ENCODE peak calls at places on chromosomes 12 and 14, in six cellular contexts. O is HEK293T; F is activated T-cell treated with anti-CD3 and anti-CD28 coated beads for 48 hours; D is hypothalamus; G is astrocyte; L is CD8-positive, alpha-beta T cell. T is an unnamed sample.
A peak's percentile ranks its signal among the peaks of the same experiment; 100 is the strongest.

GRCh38 chr12:122350444-122350843 is 72.0 kb downstream of the CLIP1 start:
- DNase-seq in O (no peak), F (no peak), D (peak; percentile 33), G (peak; percentile 72), L (no peak), T (no peak)

GRCh38 chr12:94100254-94100653 is 48.1 kb upstream of the PLXNC1 start:
- DNase-seq in O (no peak), F (no peak), D (no peak), G (peak; percentile 91), L (no peak), T (no peak)

GRCh38 chr12:42498549-42499247 is 90.8 kb downstream of the PRICKLE1 start:
- DNase-seq in O (no peak), F (no peak), D (no peak), G (peak; percentile 47), L (no peak), T (no peak)

GRCh38 chr14:53855574-53855973 is 101.1 kb downstream of the BMP4 start:
- DNase-seq in O (no peak), F (no peak), D (no peak), G (no peak), L (no peak), T (no peak)

GRCh38 chr12:2212971-2213869 is 160.4 kb downstream of the CACNA1C start:
- DNase-seq in O (peak; percentile 15), F (no peak), D (peak; percentile 18), G (peak; percentile 52), L (no peak), T (no peak)

GRCh38 chr14:45201908-45202307 is 51.1 kb downstream of the MIS18BP1 start:
- DNase-seq in O (peak; percentile 8), F (no peak), D (no peak), G (peak; percentile 27), L (no peak), T (no peak)

GRCh38 chr14:24851406-24851805 is 198.5 kb downstream of the STXBP6 start:
- DNase-seq in O (no peak), F (no peak), D (no peak), G (no peak), L (no peak), T (no peak)

GRCh38 chr12:107884769-107885694 is 110.5 kb downstream of the ASCL4 start:
- DNase-seq in O (peak; percentile 68), F (peak; percentile 30), D (peak; percentile 32), G (peak; percentile 20), L (no peak), T (peak; percentile 82)

GRCh38 chr12:11601647-11602046 is 47.8 kb upstream of the ETV6 start:
- DNase-seq in O (no peak), F (no peak), D (no peak), G (no peak), L (no peak), T (no peak)

GRCh38 chr12:113359939-113360748 is 1.8 kb downstream of the PLBD2 start:
- DNase-seq in O (no peak), F (no peak), D (no peak), G (no peak), L (no peak), T (no peak)

GRCh38 chr12:129016159-129016558 is 162.9 kb downstream of the GLT1D1 start:
- DNase-seq in O (no peak), F (no peak), D (no peak), G (no peak), L (no peak), T (no peak)

GRCh38 chr12:116532428-116532827 is 26.8 kb upstream of the MAP1LC3B2 start:
- DNase-seq in O (no peak), F (no peak), D (no peak), G (no peak), L (no peak), T (no peak)

GRCh38 chr14:36361210-36361853 is 40.9 kb upstream of the MBIP start:
- DNase-seq in O (no peak), F (no peak), D (no peak), G (no peak), L (no peak), T (no peak)

GRCh38 chr14:104425171-104425681 is 154.3 kb upstream of the C14orf180 start:
- DNase-seq in O (no peak), F (no peak), D (no peak), G (no peak), L (no peak), T (no peak)

GRCh38 chr14:24607081-24607480 is 2.4 kb downstream of the GZMH start:
- DNase-seq in O (no peak), F (no peak), D (no peak), G (no peak), L (no peak), T (no peak)

T was measured in NCI-H1105 treated with DMSO at 0.1 percent for 48 hours.